ENCODE peak calls at places on chromosomes 5 and 9, in nine cellular contexts. M, A, B, Y, W, D, S, I and N are unnamed samples.

GRCh38 chr5:151451626-151452520 is 4.5 kb downstream of the SLC36A1 start:
- DNase-seq in B (peak), Y (peak), M (peak), D (no peak), A (no peak), W (no peak), S (no peak), I (no peak), N (no peak)

GRCh38 chr9:117963493-117963892 is 259.3 kb downstream of the TLR4 start:
- DNase-seq in W (no peak), D (no peak), B (no peak), Y (no peak), A (no peak), M (no peak), I (no peak), S (no peak), N (no peak)

GRCh38 chr5:66122379-66123034 is 21.6 kb upstream of the SREK1 start:
- DNase-seq in S (no peak), D (no peak), W (no peak), M (no peak), A (no peak), Y (no peak), I (no peak), B (no peak), N (no peak)

GRCh38 chr9:74570879-74571512 is 73.9 kb downstream of the RORB start:
- DNase-seq in B (peak), D (no peak), W (peak), A (peak), M (peak), I (no peak), Y (peak), S (no peak), N (peak)

GRCh38 chr9:128863647-128864046 is 18.1 kb downstream of the KYAT1 start:
- DNase-seq in A (peak), S (no peak), M (peak), D (peak), W (peak), I (no peak), Y (peak), B (peak), N (peak)

GRCh38 chr9:137016436-137016835 is 11.6 kb downstream of the ABCA2 start:
- DNase-seq in B (no peak), I (no peak), Y (no peak), A (no peak), D (no peak), M (no peak), S (no peak), W (no peak), N (no peak)

GRCh38 chr9:112380771-112381181 is 868 bp downstream of the HSDL2 start:
- DNase-seq in M (no peak), S (no peak), B (peak), D (no peak), Y (peak), I (no peak), W (no peak), A (no peak), N (no peak)

GRCh38 chr9:2729721-2730120 is 12.4 kb downstream of the KCNV2 start:
- DNase-seq in S (no peak), B (no peak), M (no peak), I (no peak), Y (no peak), A (no peak), D (no peak), W (no peak), N (no peak)

GRCh38 chr9:134344068-134344820 is 18.0 kb downstream of the RXRA start:
- DNase-seq in W (peak), S (no peak), Y (no peak), A (no peak), M (no peak), D (peak), I (no peak), B (no peak), N (no peak)

GRCh38 chr9:114384836-114385411 is 2.9 kb downstream of the AKNA start:
- DNase-seq in B (no peak), D (no peak), S (no peak), I (no peak), W (no peak), M (no peak), A (no peak), Y (no peak), N (no peak)

GRCh38 chr9:119284587-119285337 is 84.5 kb downstream of the BRINP1 start:
- DNase-seq in I (peak), Y (no peak), A (no peak), B (no peak), M (no peak), W (no peak), S (no peak), D (no peak), N (no peak)

DNA sequence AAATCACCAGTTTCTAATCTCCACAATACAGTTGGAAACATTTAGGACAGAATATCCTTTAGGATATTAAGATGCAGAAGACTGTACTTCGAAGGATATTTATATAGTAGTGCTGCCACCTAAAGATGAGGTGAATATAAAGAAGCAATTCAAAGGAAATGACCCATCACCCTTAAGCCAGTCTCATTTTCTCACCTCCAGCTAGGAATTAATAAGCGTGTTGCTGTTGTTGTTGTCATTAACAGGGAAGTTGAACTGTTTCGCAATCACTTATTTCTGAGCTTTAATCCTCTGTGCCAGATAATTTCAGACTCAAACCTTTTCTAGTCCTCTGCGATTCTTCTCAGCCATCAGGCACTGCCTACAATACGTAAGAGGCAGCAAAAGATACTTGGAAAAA is 7.8 kb upstream of the PURA start:
- DNase-seq in W (no peak), M (no peak), B (no peak), Y (no peak), I (no peak), A (no peak), S (no peak), D (no peak), N (no peak)
- TF ChIP-seq CTCF in W (no peak), M (no peak), B (peak), Y (no peak), I (no peak), A (no peak), S (no peak), D (no peak), N (no peak)

DNA sequence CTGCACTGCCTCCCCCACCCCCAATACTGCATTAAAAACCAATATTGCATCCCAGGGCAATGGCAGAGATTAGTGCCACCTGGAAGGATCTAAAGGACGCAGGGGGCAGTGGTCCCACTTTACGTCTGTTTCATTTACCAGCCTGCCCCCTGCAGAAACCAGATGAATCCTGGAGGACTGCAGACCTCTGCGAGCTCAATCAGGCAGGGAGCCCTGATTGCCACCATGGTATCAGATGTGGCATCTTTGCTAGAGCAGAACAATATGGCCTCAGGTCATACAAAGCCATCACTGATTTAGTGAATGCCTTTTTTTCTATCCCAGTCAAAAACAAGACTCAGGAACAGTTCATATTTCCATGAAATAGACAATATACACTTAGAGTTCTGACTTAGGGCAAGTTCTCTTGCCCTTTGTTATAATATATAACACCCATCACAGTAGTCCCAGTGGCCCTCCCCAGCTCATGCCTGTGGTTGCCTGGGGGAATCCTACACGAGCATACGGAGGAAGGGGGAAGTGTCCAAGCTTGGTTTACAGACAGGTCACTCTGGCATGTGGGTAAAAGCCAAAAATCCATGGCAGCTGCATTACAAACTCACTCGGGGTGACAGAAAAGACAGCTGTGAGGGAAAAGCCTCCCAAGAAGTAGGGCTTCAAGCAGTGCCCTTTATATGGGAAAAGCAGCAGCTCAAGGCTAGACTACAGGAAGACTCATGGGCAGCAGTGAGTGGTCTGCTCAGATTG is 85.1 kb downstream of the MED27 start:
- DNase-seq in Y (no peak), B (no peak), M (no peak), S (no peak), W (no peak), I (no peak), D (no peak), A (no peak), N (peak)
- TF ChIP-seq CTCF in Y (no peak), B (no peak), M (no peak), S (no peak), W (no peak), I (no peak), D (no peak), A (no peak), N (peak)

GRCh38 chr5:149438711-149439132 is 59.6 kb upstream of the IL17B start:
- DNase-seq in W (no peak), B (no peak), Y (no peak), S (no peak), D (no peak), I (no peak), A (no peak), M (no peak), N (no peak)

GRCh38 chr5:149441986-149442385 is 62.9 kb upstream of the IL17B start:
- DNase-seq in B (no peak), D (no peak), W (no peak), A (no peak), M (no peak), I (no peak), Y (no peak), S (no peak), N (no peak)

GRCh38 chr5:149441194-149441753 is 62.2 kb upstream of the IL17B start:
- DNase-seq in D (no peak), I (no peak), A (no peak), Y (no peak), W (no peak), S (no peak), M (no peak), B (no peak), N (no peak)

GRCh38 chr5:149438281-149438680 is 59.2 kb upstream of the IL17B start:
- DNase-seq in A (no peak), W (no peak), B (no peak), M (no peak), S (no peak), I (no peak), Y (no peak), D (no peak), N (no peak)

DNA sequence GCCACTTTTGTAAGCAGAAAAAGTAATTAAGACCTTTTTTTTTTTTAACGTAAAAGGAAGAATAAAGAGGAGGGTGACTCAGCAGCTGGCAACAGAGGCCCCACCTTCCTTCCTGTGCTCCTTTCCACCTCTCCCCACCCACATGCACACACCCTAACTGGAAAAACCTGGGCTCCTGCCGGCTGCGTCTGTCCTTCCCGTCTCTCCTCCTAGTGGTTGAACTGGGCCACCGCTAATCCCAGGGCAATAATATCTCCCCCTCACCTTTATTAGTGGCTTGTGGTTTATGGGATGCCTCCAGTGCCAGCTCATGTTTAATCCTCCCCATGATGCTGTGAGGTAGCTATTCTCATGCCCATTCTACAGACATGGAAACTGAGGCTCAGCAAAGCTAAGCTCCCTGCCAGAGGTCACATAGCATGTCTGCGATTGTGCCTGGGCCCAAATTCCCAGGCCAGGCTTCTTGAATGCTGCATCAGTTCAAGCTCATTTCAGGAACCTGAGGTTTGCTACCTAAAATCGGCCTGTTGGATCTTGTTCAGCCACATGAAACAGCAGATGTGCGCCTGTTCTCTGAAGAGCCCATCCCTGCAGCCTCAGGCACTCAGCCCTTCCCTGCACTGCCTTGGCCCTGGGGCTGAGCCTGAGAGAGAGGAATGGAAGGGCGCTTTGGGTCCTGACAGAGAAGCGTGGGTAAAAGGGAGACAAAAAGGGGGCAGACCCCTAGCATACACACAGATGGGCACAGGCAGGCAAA is 61.0 kb upstream of the IL17B start:
- DNase-seq in B (peak), M (no peak), Y (no peak), A (no peak), D (no peak), W (peak), S (peak), I (no peak), N (peak)
- TF ChIP-seq CTCF in B (peak), M (peak), Y (no peak), A (no peak), D (peak), W (no peak), S (peak), I (peak), N (peak)

DNA sequence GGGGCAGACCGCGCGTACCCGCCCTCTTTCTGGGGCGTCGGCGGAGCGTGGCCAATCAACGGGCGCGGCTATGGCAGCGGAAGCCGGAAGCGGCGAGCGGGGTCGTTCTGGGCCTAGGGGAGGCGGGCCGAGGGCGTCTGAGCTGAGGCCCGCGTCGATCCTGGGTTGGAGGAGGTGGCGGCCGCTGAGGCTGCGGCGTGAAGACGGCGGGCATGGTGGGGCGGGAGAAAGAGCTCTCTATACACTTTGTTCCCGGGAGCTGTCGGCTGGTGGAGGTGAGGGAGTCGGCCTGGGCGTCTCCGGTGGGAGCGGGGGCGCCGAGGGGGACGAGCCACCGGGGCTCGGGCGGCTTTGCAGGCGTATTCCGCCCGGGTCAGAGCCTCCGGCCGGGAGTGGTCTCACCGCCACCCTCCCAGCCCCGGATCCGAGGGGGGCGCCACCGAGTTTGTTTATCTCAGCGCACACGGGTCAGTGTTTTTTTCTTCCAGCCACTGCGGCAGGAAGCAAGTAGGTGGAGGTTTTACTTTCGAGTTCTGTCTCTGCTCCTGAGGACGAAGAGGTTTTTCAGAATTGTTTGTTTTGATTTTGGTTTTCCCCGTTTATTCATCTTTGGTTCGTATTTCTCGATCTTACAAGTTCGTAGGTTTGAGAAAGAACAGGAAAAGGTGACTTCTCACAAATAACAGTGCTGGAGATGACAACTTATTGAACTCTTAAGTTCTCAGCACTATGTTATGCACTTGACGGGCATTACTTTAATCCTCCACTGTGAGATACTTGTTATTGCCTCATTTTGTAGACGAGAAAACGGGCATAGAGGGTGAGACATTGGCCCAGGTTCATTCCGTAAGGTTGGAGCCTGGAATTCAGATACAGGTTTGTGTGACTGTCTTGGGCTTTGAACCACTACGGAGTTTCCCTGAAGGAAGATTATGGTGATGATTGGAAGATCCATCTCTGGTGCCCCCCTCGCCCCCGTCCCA is at the start of gene MAT2B:
- DNase-seq in S (peak), M (peak), Y (peak), A (peak), W (peak), B (peak), D (peak), I (no peak), N (peak)
- TF ChIP-seq CTCF in S (peak), M (no peak), Y (peak), A (peak), W (peak), B (peak), D (peak), I (peak), N (peak)

DNA sequence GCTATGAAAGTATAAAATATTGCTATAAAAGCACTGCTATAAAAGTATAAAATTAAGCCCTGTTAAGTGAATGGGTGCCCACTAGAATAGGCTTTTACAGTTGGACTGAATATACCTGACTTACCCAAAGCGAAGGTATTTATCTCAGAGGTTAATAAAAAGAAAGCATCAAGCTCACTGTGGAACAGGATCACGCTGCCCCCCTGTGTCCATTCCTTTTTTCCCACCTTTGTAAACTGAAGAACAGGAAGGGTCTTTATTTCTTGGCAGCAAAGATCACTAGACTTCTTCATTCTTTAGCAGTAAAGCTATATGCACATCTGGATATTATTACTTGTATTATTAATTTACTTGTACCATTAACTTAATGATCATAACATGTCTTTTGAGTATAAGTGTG is 22.1 kb upstream of the PLPP6 start:
- DNase-seq in D (no peak), A (no peak), B (peak), I (no peak), S (no peak), Y (no peak), M (peak), W (peak), N (no peak)
- TF ChIP-seq CTCF in D (peak), A (no peak), B (peak), I (peak), S (peak), Y (peak), M (no peak), W (no peak), N (peak)

DNA sequence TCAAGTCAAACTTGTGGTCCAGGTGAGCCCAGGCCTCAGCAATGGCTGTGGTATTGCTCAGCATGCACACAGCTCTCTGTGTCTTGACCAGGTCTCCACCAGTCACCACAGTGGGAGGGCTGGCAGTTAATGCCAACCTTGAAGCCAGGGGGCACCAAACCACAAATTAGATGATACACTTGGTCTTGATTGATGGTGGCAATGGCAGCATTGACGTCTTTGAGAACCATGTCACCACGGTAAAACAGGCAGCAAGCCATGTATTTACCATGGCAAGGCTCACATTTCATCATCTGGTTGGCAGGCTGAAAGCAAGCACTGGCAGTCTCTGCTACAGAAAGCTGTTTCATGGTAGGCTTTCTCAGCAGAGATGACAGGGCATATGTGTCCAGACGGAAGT is 40.0 kb downstream of the NIM1K start:
- DNase-seq in A (peak), D (no peak), B (no peak), S (no peak), M (peak), I (no peak), Y (no peak), W (no peak), N (peak)
- TF ChIP-seq CTCF in A (no peak), D (no peak), B (peak), S (peak), M (peak), I (no peak), Y (peak), W (no peak), N (peak)

GRCh38 chr5:131109540-131110255 is 55.4 kb downstream of the HINT1 start:
- DNase-seq in D (no peak), Y (peak), W (peak), I (peak), A (no peak), M (peak), S (no peak), B (peak), N (peak)
- TF ChIP-seq CTCF in D (peak), Y (peak), W (no peak), I (peak), A (no peak), M (peak), S (peak), B (peak), N (peak)

GRCh38 chr5:139394654-139395566 is at the start of gene PROB1:
- DNase-seq in D (peak), I (no peak), B (no peak), M (no peak), W (no peak), A (no peak), S (no peak), Y (no peak), N (no peak)
- TF ChIP-seq CTCF in D (no peak), I (no peak), B (no peak), M (no peak), W (no peak), A (no peak), S (no peak), Y (no peak), N (no peak)

DNA sequence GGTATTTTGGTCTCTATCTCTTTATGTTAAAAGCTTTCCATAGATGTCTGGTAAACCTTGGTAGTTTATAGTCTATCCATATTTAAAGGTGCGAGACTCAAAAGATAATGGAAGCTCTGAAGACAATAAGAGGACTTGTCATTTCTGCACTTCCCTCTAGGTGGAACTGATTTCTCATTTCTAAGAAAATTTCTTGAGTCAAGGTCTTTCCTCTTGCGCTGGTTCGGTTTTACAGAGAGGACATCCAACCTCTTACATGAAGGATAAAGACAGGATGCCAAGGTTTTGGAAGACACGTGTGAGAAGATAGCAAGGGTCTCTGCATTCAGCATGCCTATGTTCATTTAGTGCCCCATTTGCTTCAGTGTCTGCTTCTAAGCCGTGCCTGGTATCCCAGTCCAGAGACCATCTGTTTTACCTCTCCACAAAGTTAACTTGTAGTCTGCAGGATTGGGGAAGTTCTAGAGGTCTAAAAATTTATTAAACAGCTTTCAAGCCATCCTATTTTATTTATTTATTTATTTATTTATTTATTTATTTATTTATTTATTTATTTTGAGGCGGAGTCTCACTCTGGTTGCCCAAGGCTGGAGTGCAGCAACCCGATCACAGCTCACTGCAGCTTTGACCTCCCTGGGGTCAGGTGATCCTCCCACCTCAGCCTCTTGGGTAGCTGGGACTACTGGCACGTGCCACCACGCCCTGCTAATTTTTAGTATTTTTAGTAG is 41.6 kb downstream of the KIAA1191 start:
- DNase-seq in A (no peak), W (no peak), Y (no peak), I (no peak), D (no peak), S (no peak), B (peak), M (no peak), N (no peak)
- TF ChIP-seq CTCF in A (no peak), W (no peak), Y (no peak), I (no peak), D (peak), S (peak), B (peak), M (no peak), N (peak)